ENCODE peak calls at places on chromosomes 12 and 14, in seven cellular contexts. A is mammary epithelial cell; G is tibial artery; X is CD4-positive, alpha-beta memory T cell; V is IMR-90; P is uterus; J is suprapubic skin. Z is an unnamed sample.

GRCh38 chr12:52848661-52849255 is at the start of gene KRT78:
- DNase-seq in P (no peak), X (no peak), A (no peak), J (no peak), V (no peak), G (no peak), Z (no peak)

GRCh38 chr14:72663956-72664650 is 229.8 kb downstream of the DPF3 start:
- DNase-seq in V (no peak), J (no peak), X (no peak), A (no peak), P (no peak), G (no peak), Z (no peak)

GRCh38 chr12:99110866-99111265 is 465.8 kb downstream of the APAF1 start:
- DNase-seq in J (no peak), A (no peak), V (no peak), P (no peak), X (no peak), G (no peak), Z (no peak)

GRCh38 chr14:104683653-104684448 is 5.6 kb upstream of the INF2 start:
- DNase-seq in X (no peak), P (no peak), G (no peak), J (no peak), A (no peak), V (no peak), Z (no peak)

GRCh38 chr12:11652351-11653040 is 3.0 kb downstream of the ETV6 start:
- DNase-seq in G (peak; percentile 54), V (peak; percentile 67), J (no peak), P (no peak), X (no peak), A (peak; percentile 68), Z (no peak)

GRCh38 chr12:59650594-59651229 is 54.9 kb downstream of the SLC16A7 start:
- DNase-seq in A (no peak), P (no peak), J (no peak), X (no peak), V (peak; percentile 15), G (no peak), Z (no peak)

GRCh38 chr12:45309826-45310626 is 94.1 kb downstream of the ANO6 start:
- DNase-seq in P (no peak), V (peak; percentile 64), G (no peak), J (no peak), A (no peak), X (no peak), Z (no peak)

GRCh38 chr12:114933428-114934160 is 249.6 kb upstream of the TBX3 start:
- DNase-seq in G (no peak), P (no peak), J (no peak), X (no peak), V (peak; percentile 94), A (peak; percentile 83), Z (no peak)

GRCh38 chr12:98955284-98955683 is 310.2 kb downstream of the APAF1 start:
- DNase-seq in A (peak; percentile 36), G (no peak), P (no peak), V (peak; percentile 2), J (no peak), X (no peak), Z (no peak)

GRCh38 chr14:102316048-102316745 is 3.3 kb upstream of the ZNF839 start:
- DNase-seq in A (peak; percentile 52), P (peak; percentile 39), X (peak; percentile 80), V (peak; percentile 75), G (peak; percentile 45), J (no peak), Z (no peak)

GRCh38 chr14:104925214-104925899 is 678 bp downstream of the PLD4 start:
- DNase-seq in V (no peak), G (no peak), P (no peak), J (no peak), A (no peak), X (no peak), Z (no peak)

GRCh38 chr12:131102991-131103609 is 149.4 kb downstream of the ADGRD1 start:
- DNase-seq in A (no peak), J (peak; percentile 60), G (peak; percentile 13), X (peak; percentile 25), P (peak; percentile 14), V (no peak), Z (no peak)

GRCh38 chr12:94553130-94553519 is 93.5 kb upstream of the CEP83 start:
- DNase-seq in V (peak; percentile 43), A (peak; percentile 95), G (no peak), X (no peak), J (no peak), P (no peak), Z (no peak)

GRCh38 chr12:15323530-15323929 is 1.2 kb downstream of the PTPRO start:
- DNase-seq in G (no peak), J (no peak), V (no peak), P (no peak), X (no peak), A (peak; percentile 19), Z (no peak)

GRCh38 chr12:22700126-22700525 is 75.2 kb downstream of the ETNK1 start:
- DNase-seq in V (peak; percentile 29), A (no peak), G (no peak), P (no peak), X (no peak), J (no peak), Z (no peak)

DNA sequence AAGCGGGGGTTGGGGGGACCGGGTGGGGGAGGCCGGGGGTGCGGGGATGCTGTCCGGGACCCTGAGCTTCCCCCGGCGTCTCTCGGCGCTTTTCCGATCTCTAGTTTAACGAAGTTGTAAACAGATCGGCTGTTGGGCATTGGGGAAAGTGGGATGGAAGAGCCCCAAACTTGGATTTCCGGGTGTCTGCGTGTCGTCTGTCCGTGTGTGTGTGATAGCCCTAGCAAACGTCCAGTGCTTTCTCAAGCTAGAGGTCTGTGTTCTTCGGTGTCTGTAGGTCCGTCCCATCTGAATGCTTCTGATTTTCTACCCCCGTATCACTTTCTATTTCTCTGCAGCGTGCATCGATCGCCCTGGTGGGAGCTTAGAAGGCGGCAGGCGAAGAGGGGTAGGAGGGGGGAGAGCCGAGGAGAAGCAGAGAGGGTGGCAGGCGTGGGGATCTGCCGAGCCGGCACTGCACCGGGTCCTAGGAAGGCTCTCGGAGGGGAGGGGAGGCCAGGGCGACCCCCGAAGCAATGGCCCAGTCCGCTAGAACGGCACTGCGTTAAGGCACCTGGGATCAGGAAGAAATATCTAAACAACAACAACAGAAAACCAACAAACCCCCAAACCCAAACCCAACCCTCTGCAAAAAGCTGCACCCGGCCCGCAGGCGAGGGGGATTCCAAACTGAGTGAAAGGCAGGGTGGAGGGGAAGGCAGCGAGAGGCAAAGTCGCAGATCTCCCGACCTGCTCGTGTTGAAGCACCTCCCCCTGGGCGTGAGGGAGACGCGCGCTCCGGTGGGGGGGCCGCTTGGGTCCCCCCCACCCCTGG is 1.0 kb downstream of the KCNA1 start:
- DNase-seq in J (no peak), G (no peak), V (no peak), P (no peak), A (no peak), X (no peak), Z (no peak)
- H3K4me3 ChIP-seq in J (peak overlapping the region; percentile 55), G (peak overlapping the region; percentile 42), V (no peak overlapping the region), P (peak overlapping the region; percentile 33), A (no peak overlapping the region), X (no peak overlapping the region), Z (peak overlapping the region; percentile 60)

GRCh38 chr12:50507474-50507838 is 2.7 kb downstream of the DIP2B start:
- DNase-seq in J (no peak), X (peak; percentile 40), V (no peak), A (no peak), G (no peak), P (no peak), Z (no peak)

GRCh38 chr12:50505945-50506344 is 1.2 kb downstream of the DIP2B start:
- DNase-seq in A (peak; percentile 34), X (no peak), J (no peak), P (no peak), V (no peak), G (peak; percentile 58), Z (no peak)

GRCh38 chr12:50505386-50505827 is 622 bp downstream of the DIP2B start:
- DNase-seq in X (peak; percentile 52), G (peak; percentile 28), V (no peak), J (no peak), P (peak; percentile 33), A (peak; percentile 61), Z (peak; percentile 21)

GRCh38 chr12:50506753-50507473 is 2.1 kb downstream of the DIP2B start:
- DNase-seq in P (no peak), J (no peak), V (no peak), A (no peak), G (no peak), X (no peak), Z (no peak)

DNA sequence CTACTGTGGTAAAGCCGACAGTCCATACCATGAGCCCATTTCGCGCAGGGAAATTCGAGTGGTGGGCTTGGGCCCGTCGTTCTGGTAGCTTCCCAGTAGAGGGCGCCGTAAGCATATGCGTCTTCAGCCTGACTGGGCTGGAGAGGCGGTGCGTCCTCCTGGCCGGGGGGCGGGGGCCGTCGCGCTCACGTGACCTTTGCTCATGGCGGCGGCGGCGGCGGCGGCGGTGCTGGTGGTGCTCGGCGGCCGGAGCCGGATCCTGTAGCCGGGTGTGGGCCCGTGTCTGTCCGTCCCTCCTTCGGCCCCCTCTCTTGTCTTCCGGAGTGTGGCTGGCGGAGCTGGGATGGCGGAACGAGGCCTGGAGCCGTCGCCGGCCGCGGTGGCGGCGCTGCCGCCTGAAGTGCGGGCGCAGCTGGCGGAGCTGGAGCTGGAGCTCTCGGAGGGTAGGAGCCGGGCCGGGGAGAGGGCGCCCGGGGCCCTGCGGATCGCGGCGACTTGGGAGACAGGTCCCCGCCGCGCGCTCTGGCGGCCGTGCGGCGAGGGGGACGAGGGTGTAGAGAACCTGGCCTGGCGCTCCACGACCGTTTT is at the start of gene DIP2B:
- DNase-seq in G (peak; percentile 95), X (peak; percentile 94), P (peak; percentile 94), J (peak; percentile 98), V (peak; percentile 84), A (peak; percentile 89), Z (peak; percentile 96)
- H3K9me3 ChIP-seq in G (no peaks in the 10 kb centered on the region), X (no peaks in the 10 kb centered on the region), P (no peaks in the 10 kb centered on the region), J (peaks cover 3% of the 10 kb centered on the region), V (no peaks in the 10 kb centered on the region), A (no peaks in the 10 kb centered on the region), Z (peaks cover 5% of the 10 kb centered on the region)

DNA sequence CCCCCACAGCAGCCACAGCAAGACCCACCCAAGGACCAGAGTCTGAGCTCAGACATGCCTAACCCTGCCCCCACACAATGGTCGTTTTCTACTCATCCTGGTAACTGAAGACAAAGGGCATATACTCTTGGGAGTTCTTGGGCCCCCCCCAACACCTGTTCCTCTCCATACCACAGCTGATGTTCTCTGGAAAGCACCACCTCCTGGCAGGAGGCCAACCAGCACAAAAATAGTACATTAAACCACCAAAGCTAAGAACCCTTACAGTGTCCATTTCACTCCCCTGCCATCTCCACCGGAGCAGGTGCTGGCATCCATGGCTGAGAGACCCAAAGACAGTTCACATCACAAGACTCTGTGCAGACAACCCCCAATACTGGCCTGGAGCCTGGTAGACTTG is 80.6 kb upstream of the DAAM1 start:
- DNase-seq in P (no peak), A (no peak), G (no peak), V (no peak), J (no peak), X (no peak), Z (no peak)
- H3K27ac ChIP-seq in P (no peak overlapping the region), A (no peak overlapping the region), G (no peak overlapping the region), V (no peak overlapping the region), J (no peak overlapping the region), X (no peak overlapping the region), Z (no peak overlapping the region)

GRCh38 chr14:79408696-79409095 is 802.6 kb downstream of the DIO2 start:
- DNase-seq in X (no peak), A (no peak), G (no peak), J (no peak), V (no peak), P (no peak), Z (no peak)

GRCh38 chr14:79407572-79407971 is 803.7 kb downstream of the DIO2 start:
- DNase-seq in G (no peak), J (no peak), A (no peak), P (no peak), X (no peak), V (no peak), Z (no peak)

GRCh38 chr14:79405511-79405910 is 805.8 kb downstream of the DIO2 start:
- DNase-seq in J (no peak), V (no peak), P (no peak), X (no peak), G (no peak), A (no peak), Z (no peak)

GRCh38 chr14:79404874-79405273 is 806.4 kb downstream of the DIO2 start:
- DNase-seq in J (no peak), G (no peak), X (no peak), A (no peak), V (peak; percentile 31), P (no peak), Z (no peak)
- H3K4me3 ChIP-seq in J (no peak overlapping the region), G (no peak overlapping the region), X (no peak overlapping the region), A (no peak overlapping the region), V (no peak overlapping the region), P (no peak overlapping the region), Z (no peak overlapping the region)

Z was measured in left ventricle myocardium inferior.